ENCODE peak calls at places on chromosomes 12 and 14, in nine cellular contexts. M is CD8-positive, alpha-beta memory T cell; T is CD4-positive, CD25-positive, alpha-beta regulatory T cell; W is mammary epithelial cell; Y is fibroblast of lung; B is heart right ventricle; I is neuronal stem cell; V is cardiac muscle cell; L is HAP-1. A is an unnamed sample.
A peak's percentile ranks its signal among the peaks of the same experiment; 100 is the strongest.

GRCh38 chr14:44283836-44284235 is 223.2 kb downstream of the FSCB start:
- DNase-seq in V (no peak), B (no peak), M (no peak), W (no peak), T (no peak), I (no peak), Y (no peak), L (no peak), A (no peak)

GRCh38 chr12:12671850-12672660 is 23.9 kb downstream of the GPR19 start:
- DNase-seq in T (no peak), B (no peak), Y (peak; percentile 18), W (peak; percentile 28), M (no peak), L (no peak), I (no peak), V (peak; percentile 10), A (no peak)

GRCh38 chr14:96399405-96399804 is 7.5 kb downstream of the AK7 start:
- DNase-seq in T (no peak), L (no peak), I (no peak), W (no peak), V (no peak), M (no peak), Y (no peak), B (no peak), A (no peak)

GRCh38 chr12:22100952-22101748 is 55.1 kb downstream of the CMAS start:
- DNase-seq in V (peak; percentile 83), B (no peak), Y (peak; percentile 83), L (no peak), W (peak; percentile 73), I (peak; percentile 43), T (peak; percentile 15), M (peak; percentile 16), A (no peak)

GRCh38 chr12:2460051-2460450 is 334.7 kb upstream of the FKBP4 start:
- DNase-seq in M (no peak), B (no peak), V (no peak), T (no peak), W (no peak), Y (no peak), I (no peak), L (no peak), A (no peak)

GRCh38 chr12:93847517-93848452 is 170.6 kb downstream of the CRADD start:
- DNase-seq in Y (no peak), W (no peak), V (no peak), M (no peak), B (no peak), T (no peak), I (no peak), L (no peak), A (no peak)

GRCh38 chr14:63268746-63269145 is 50.0 kb downstream of the GPHB5 start:
- DNase-seq in I (no peak), T (no peak), Y (no peak), W (no peak), M (no peak), L (no peak), B (no peak), V (no peak), A (no peak)

GRCh38 chr14:102442241-102443211 is 67.0 kb downstream of the ANKRD9 start:
- DNase-seq in B (no peak), Y (no peak), T (no peak), L (no peak), V (no peak), I (no peak), M (no peak), W (peak; percentile 26), A (peak; percentile 69)

GRCh38 chr14:99734406-99735051 is 50.4 kb downstream of the CYP46A1 start:
- DNase-seq in B (no peak), T (no peak), I (no peak), Y (no peak), V (no peak), L (no peak), M (no peak), W (no peak), A (peak; percentile 42)

GRCh38 chr14:23494223-23494622 is 24.7 kb downstream of the NGDN start:
- DNase-seq in Y (no peak), V (peak; percentile 82), L (no peak), W (no peak), I (peak; percentile 75), M (no peak), B (no peak), T (no peak), A (no peak)

DNA sequence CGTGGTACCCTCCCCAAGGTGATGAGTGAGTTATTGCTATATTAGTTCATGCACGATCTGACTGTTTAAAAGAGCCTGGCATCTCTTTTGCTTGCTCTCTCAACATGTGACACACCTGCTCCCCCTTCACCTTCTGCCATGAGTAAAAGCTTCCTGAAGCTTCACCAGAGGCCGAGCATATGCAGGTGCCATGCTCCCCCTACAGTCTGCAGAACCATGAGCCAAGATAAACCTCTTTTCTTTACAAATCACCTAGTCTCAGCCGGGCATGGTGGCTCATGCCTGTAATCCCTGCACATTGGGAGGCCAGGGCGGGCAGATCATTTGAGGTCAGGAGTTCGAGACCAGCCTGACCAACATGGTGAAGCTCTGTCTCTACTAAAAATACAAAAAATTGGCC is 61.8 kb downstream of the RNFT2 start:
- DNase-seq in V (no peak), T (no peak), B (no peak), Y (no peak), I (no peak), W (no peak), M (no peak), L (no peak), A (no peak)
- H3K4me3 ChIP-seq in V (no peak overlapping the region), T (no peak overlapping the region), B (no peak overlapping the region), Y (no peak overlapping the region), I (no peak overlapping the region), W (no peak overlapping the region), M (no peak overlapping the region), L (no peak overlapping the region), A (no peak overlapping the region)

GRCh38 chr14:61102549-61103466 is 121.8 kb downstream of the SLC38A6 start:
- DNase-seq in I (no peak), L (no peak), W (no peak), B (no peak), T (no peak), M (no peak), Y (no peak), V (no peak), A (no peak)
- H3K4me1 ChIP-seq in I (peaks cover 24% of the 10 kb centered on the region), L (no peaks in the 10 kb centered on the region), W (peaks cover 39% of the 10 kb centered on the region), B (peaks cover 44% of the 10 kb centered on the region), T (no peaks in the 10 kb centered on the region), M (no peaks in the 10 kb centered on the region), Y (peaks cover 27% of the 10 kb centered on the region), V (peaks cover 32% of the 10 kb centered on the region), A (no peaks in the 10 kb centered on the region)

GRCh38 chr12:54008260-54008552 is 579 bp upstream of the HOXC8 start:
- DNase-seq in W (no peak), L (no peak), V (no peak), M (no peak), B (no peak), Y (no peak), I (no peak), T (no peak), A (no peak)
- H3K4me3 ChIP-seq in W (no peak overlapping the region), L (no peak overlapping the region), V (no peak overlapping the region), M (no peak overlapping the region), B (no peak overlapping the region), Y (no peak overlapping the region), I (no peak overlapping the region), T (no peak overlapping the region), A (no peak overlapping the region)

GRCh38 chr12:66726531-66726930 is 47.7 kb upstream of the GRIP1 start:
- DNase-seq in V (no peak), I (no peak), L (no peak), B (no peak), W (no peak), T (no peak), M (no peak), Y (no peak), A (no peak)

GRCh38 chr12:66725031-66725430 is 46.2 kb upstream of the GRIP1 start:
- DNase-seq in B (no peak), T (no peak), Y (no peak), W (no peak), M (no peak), L (no peak), I (no peak), V (no peak), A (no peak)

GRCh38 chr12:66719862-66720261 is 41.0 kb upstream of the GRIP1 start:
- DNase-seq in M (no peak), Y (no peak), V (no peak), W (no peak), L (no peak), B (no peak), T (no peak), I (no peak), A (no peak)

GRCh38 chr12:66724616-66725015 is 45.7 kb upstream of the GRIP1 start:
- DNase-seq in Y (no peak), V (no peak), T (no peak), L (no peak), W (peak; percentile 21), M (no peak), I (no peak), B (no peak), A (no peak)
- H3K4me1 ChIP-seq in Y (no peaks in the 10 kb centered on the region), V (peaks cover 14% of the 10 kb centered on the region), T (no peaks in the 10 kb centered on the region), L (no peaks in the 10 kb centered on the region), W (peaks cover 4% of the 10 kb centered on the region), M (no peaks in the 10 kb centered on the region), I (no peaks in the 10 kb centered on the region), B (no peaks in the 10 kb centered on the region), A (no peaks in the 10 kb centered on the region)

DNA sequence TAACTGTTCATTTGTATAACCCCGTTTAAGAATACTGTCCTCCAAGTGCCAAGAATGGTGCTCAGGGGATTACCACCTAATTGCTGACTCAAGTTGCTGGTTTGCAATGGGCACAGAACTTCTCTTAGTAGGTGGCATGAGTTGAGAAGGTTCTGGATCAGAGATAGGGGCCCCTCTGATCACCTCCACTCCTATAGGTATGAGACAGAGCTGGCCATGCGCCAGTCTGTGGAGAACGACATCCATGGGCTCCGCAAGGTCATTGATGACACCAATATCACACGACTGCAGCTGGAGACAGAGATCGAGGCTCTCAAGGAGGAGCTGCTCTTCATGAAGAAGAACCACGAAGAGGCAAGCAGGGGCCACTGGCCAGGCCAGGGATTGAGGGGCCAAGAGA is 1.6 kb downstream of the KRT18 start:
- DNase-seq in I (no peak), L (no peak), Y (no peak), W (no peak), T (no peak), V (no peak), M (no peak), B (no peak), A (no peak)
- H3K4me3 ChIP-seq in I (no peak overlapping the region), L (no peak overlapping the region), Y (no peak overlapping the region), W (peak overlapping the region; percentile 65), T (no peak overlapping the region), V (peak overlapping the region; percentile 86), M (no peak overlapping the region), B (no peak overlapping the region), A (no peak overlapping the region)

GRCh38 chr12:125028106-125028505 is 34.7 kb downstream of the BRI3BP start:
- DNase-seq in Y (no peak), T (no peak), V (no peak), L (no peak), B (no peak), M (no peak), W (no peak), I (no peak), A (no peak)
- H3K4me1 ChIP-seq in Y (no peaks in the 10 kb centered on the region), T (no peaks in the 10 kb centered on the region), V (no peaks in the 10 kb centered on the region), L (no peaks in the 10 kb centered on the region), B (no peaks in the 10 kb centered on the region), M (no peaks in the 10 kb centered on the region), W (no peaks in the 10 kb centered on the region), I (no peaks in the 10 kb centered on the region), A (no peaks in the 10 kb centered on the region)

GRCh38 chr12:106329231-106329985 is 26.9 kb downstream of the TCP11L2 start:
- DNase-seq in B (no peak), T (no peak), L (no peak), W (no peak), V (no peak), M (no peak), Y (no peak), I (no peak), A (no peak)
- H3K4me3 ChIP-seq in B (no peak overlapping the region), T (no peak overlapping the region), L (no peak overlapping the region), W (no peak overlapping the region), V (no peak overlapping the region), M (no peak overlapping the region), Y (no peak overlapping the region), I (no peak overlapping the region), A (no peak overlapping the region)

A was measured in mucosa of descending colon.